ENCODE peak calls at places on chromosomes 11 and 22, in nine cellular contexts. Y, I, N, O, D, J, L, R and X are unnamed samples. For H3K9me3, the result is how much of the 10 kb centered on the place peaks cover.

GRCh38 chr11:124867700-124868099 is 2.5 kb downstream of the ROBO3 start:
- DNase-seq in O (no peak), I (no peak), Y (peak), N (peak), D (no peak), R (no peak), L (peak), J (no peak), X (peak)

GRCh38 chr11:20055312-20055711 is 105.0 kb downstream of the DBX1 start:
- DNase-seq in L (no peak), D (no peak), J (no peak), I (no peak), Y (no peak), N (no peak), O (no peak), R (no peak), X (no peak)

GRCh38 chr11:2135018-2135569 is 4.1 kb downstream of the IGF2 start:
- DNase-seq in D (peak), L (no peak), O (no peak), J (no peak), N (no peak), Y (no peak), I (peak), R (no peak), X (peak)

GRCh38 chr11:58770627-58771457 is 39.1 kb upstream of the GLYAT start:
- DNase-seq in Y (peak), O (no peak), J (peak), N (no peak), D (no peak), I (no peak), R (no peak), L (no peak), X (no peak)

GRCh38 chr22:29224121-29224858 is 18.6 kb downstream of the EMID1 start:
- DNase-seq in D (peak), L (peak), Y (peak), J (no peak), N (no peak), O (no peak), R (no peak), I (no peak), X (no peak)

GRCh38 chr11:64734786-64735761 is 8.9 kb downstream of the RASGRP2 start:
- DNase-seq in J (no peak), O (no peak), L (no peak), R (no peak), I (no peak), N (no peak), Y (no peak), D (no peak), X (no peak)

GRCh38 chr11:43145653-43146052 is 166.1 kb upstream of the API5 start:
- DNase-seq in R (no peak), D (no peak), O (no peak), N (no peak), L (no peak), I (no peak), J (no peak), Y (no peak), X (no peak)

GRCh38 chr11:44886765-44887164 is 63.9 kb downstream of the TP53I11 start:
- DNase-seq in N (no peak), O (no peak), L (no peak), Y (peak), J (no peak), R (no peak), D (no peak), I (no peak), X (no peak)

GRCh38 chr11:68314203-68314885 is 2.0 kb downstream of the LRP5 start:
- DNase-seq in J (no peak), I (no peak), N (no peak), O (no peak), R (no peak), D (no peak), Y (peak), L (peak), X (no peak)

GRCh38 chr11:125141686-125142535 is 22.6 kb upstream of the PKNOX2 start:
- DNase-seq in I (peak), Y (peak), O (no peak), R (peak), D (peak), L (peak), N (peak), J (peak), X (peak)

GRCh38 chr11:2187267-2187707 is 15.7 kb upstream of the TH start:
- DNase-seq in J (no peak), I (no peak), O (no peak), N (no peak), R (no peak), Y (no peak), L (no peak), D (no peak), X (no peak)

GRCh38 chr11:78469905-78470304 is 52.3 kb upstream of the GAB2 start:
- DNase-seq in D (no peak), L (no peak), Y (peak), O (no peak), N (peak), R (no peak), J (no peak), I (no peak), X (no peak)

GRCh38 chr22:46062971-46063631 is 86.1 kb upstream of the WNT7B start:
- DNase-seq in Y (peak), O (no peak), R (no peak), D (peak), L (peak), J (no peak), N (no peak), I (no peak), X (no peak)

GRCh38 chr11:122984186-122985011 is 2.8 kb upstream of the BSX start:
- DNase-seq in O (no peak), L (no peak), R (no peak), J (peak), Y (peak), I (no peak), D (no peak), N (no peak), X (no peak)

GRCh38 chr22:32880061-32880460 is 78.6 kb downstream of the TIMP3 start:
- DNase-seq in N (no peak), Y (no peak), L (no peak), R (no peak), I (no peak), D (no peak), O (no peak), J (no peak), X (no peak)

GRCh38 chr11:72814139-72814830 is at the start of gene ATG16L2:
- DNase-seq in O (peak), L (peak), I (peak), Y (peak), D (peak), R (peak), J (peak), N (peak), X (peak)

GRCh38 chr11:102429691-102430090 is 22.9 kb downstream of the TMEM123 start:
- DNase-seq in O (no peak), D (no peak), L (no peak), J (no peak), N (peak), Y (no peak), R (no peak), I (no peak), X (no peak)

GRCh38 chr22:29211066-29211841 is 5.6 kb downstream of the EMID1 start:
- DNase-seq in R (no peak), O (no peak), N (no peak), D (no peak), L (no peak), I (no peak), J (no peak), Y (peak), X (no peak)

GRCh38 chr22:36770116-36770945 is 5.6 kb downstream of the IFT27 start:
- DNase-seq in O (no peak), I (no peak), D (no peak), R (no peak), Y (peak), J (no peak), N (no peak), L (no peak), X (peak)

GRCh38 chr11:11931461-11932055 is 76.9 kb downstream of the DKK3 start:
- DNase-seq in I (no peak), O (no peak), Y (peak), L (no peak), D (no peak), J (peak), R (peak), N (peak), X (peak)

GRCh38 chr11:64298966-64299846 is 952 bp upstream of the CATSPERZ start:
- DNase-seq in D (peak), L (peak), N (no peak), Y (peak), O (peak), I (peak), R (peak), J (peak), X (no peak)

GRCh38 chr22:27913162-27913741 is 5.8 kb downstream of the PITPNB start:
- DNase-seq in R (no peak), L (no peak), I (no peak), J (no peak), O (no peak), Y (peak), D (no peak), N (peak), X (peak)

GRCh38 chr11:27390959-27391326 is 27.9 kb upstream of the CCDC34 start:
- DNase-seq in J (no peak), N (no peak), L (no peak), I (no peak), O (no peak), R (no peak), Y (no peak), D (no peak), X (no peak)

GRCh38 chr11:108873938-108874337 is 209.1 kb downstream of the DDX10 start:
- DNase-seq in R (no peak), O (no peak), I (no peak), D (no peak), L (no peak), J (no peak), Y (peak), N (no peak), X (no peak)

GRCh38 chr11:125300791-125301218 is 136.3 kb downstream of the PKNOX2 start:
- DNase-seq in Y (peak), D (peak), I (peak), R (no peak), L (no peak), J (peak), O (no peak), N (no peak), X (no peak)

GRCh38 chr11:46361283-46362145 is 14.3 kb downstream of the DGKZ start:
- DNase-seq in N (peak), Y (peak), D (peak), I (peak), L (no peak), O (no peak), J (no peak), R (no peak), X (peak)

GRCh38 chr22:42443240-42444059 is 11.2 kb upstream of the NFAM1 start:
- DNase-seq in R (no peak), L (no peak), I (no peak), Y (no peak), N (peak), O (no peak), J (no peak), D (no peak), X (no peak)

GRCh38 chr11:78228467-78228866 is 39.7 kb downstream of the USP35 start:
- DNase-seq in N (peak), I (no peak), R (no peak), Y (no peak), J (peak), D (no peak), L (no peak), O (no peak), X (no peak)

GRCh38 chr22:22896601-22897000 is 9.0 kb downstream of the IGLL5 start:
- DNase-seq in L (no peak), Y (peak), I (no peak), N (no peak), D (peak), J (no peak), R (no peak), O (no peak), X (no peak)

GRCh38 chr11:6611092-6612007 is 666 bp downstream of the TAF10 start:
- DNase-seq in L (no peak), I (peak), Y (no peak), D (peak), N (peak), O (peak), R (peak), J (peak), X (no peak)

GRCh38 chr11:68763181-68763721 is 11.9 kb upstream of the TESMIN start:
- DNase-seq in L (no peak), R (no peak), N (no peak), I (no peak), J (peak), Y (no peak), D (no peak), O (no peak), X (no peak)

GRCh38 chr11:13440100-13440855 is 22.7 kb downstream of the BTBD10 start:
- DNase-seq in O (no peak), L (no peak), R (peak), J (no peak), I (no peak), Y (peak), N (no peak), D (peak), X (peak)

GRCh38 chr22:36911887-36912661 is 1.4 kb upstream of the CSF2RB start:
- DNase-seq in J (peak), I (no peak), D (no peak), N (no peak), Y (peak), L (no peak), O (no peak), R (no peak), X (no peak)

GRCh38 chr22:49104434-49104833 is 723.2 kb downstream of the BRD1 start:
- DNase-seq in R (no peak), O (no peak), N (no peak), L (no peak), I (no peak), D (no peak), J (no peak), Y (peak), X (no peak)

GRCh38 chr11:120446802-120447201 is 64.7 kb upstream of the GRIK4 start:
- DNase-seq in O (no peak), J (no peak), N (no peak), Y (no peak), R (peak), D (no peak), L (no peak), I (no peak), X (no peak)

GRCh38 chr11:61888590-61888989 is 2.8 kb downstream of the FADS3 start:
- DNase-seq in N (no peak), Y (no peak), I (no peak), J (no peak), L (no peak), D (no peak), R (no peak), O (no peak), X (no peak)

GRCh38 chr11:61892085-61892370 is 683 bp upstream of the FADS3 start:
- DNase-seq in R (no peak), N (peak), L (no peak), O (no peak), I (no peak), D (no peak), Y (no peak), J (no peak), X (no peak)

GRCh38 chr11:61891331-61892084 is at the start of gene FADS3:
- DNase-seq in O (peak), L (peak), R (peak), I (peak), N (peak), D (peak), J (peak), Y (peak), X (peak)

GRCh38 chr11:61889831-61890230 is 1.5 kb downstream of the FADS3 start:
- DNase-seq in I (no peak), N (no peak), L (no peak), J (no peak), R (no peak), O (no peak), Y (no peak), D (no peak), X (no peak)

DNA sequence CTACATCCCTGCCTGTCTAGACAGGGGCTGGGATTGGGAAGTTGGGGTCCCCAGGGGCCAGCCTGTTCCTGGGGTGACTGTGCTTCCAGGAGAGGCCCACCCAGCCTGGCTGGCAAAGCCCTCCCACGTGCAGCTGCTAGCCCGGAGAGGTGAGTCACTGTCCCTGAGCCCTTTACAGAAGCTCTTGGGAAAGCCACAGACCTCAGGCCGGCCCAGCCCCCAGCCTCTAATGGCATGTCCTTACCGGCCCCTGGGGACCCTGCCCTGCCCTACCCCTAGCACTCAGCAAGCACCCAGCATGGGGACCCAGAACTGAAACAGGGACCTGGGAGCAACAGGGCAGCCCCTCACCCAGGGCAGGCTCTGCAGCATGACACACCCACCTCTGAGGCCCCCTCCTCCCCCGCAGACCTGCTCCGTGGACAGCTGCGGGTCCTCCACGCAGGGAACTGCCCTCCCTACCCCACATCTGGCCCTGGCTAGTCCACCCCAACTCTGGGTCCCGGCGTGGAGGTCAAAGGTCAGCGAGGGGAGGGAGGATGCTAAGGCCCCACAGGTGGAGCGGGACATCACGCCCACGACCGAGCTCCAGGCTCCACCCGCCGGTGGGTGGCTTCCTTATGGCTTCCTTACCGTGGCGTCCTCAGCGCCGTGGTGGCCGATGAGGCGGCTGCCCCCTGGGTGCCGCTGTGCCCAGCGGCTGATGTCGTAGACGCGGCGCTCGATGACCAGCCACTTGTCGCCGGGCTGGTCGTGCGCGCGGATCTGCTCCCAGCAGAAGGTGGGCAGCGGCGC is 612 bp downstream of the FADS3 start:
- DNase-seq in L (peak), Y (peak), O (peak), J (peak), N (peak), I (peak), D (peak), R (peak), X (peak)
- TF ChIP-seq CTCF in L (no peak), Y (no peak), O (no peak), J (peak), N (peak), I (peak), D (no peak), R (no peak), X (no peak)

GRCh38 chr11:134531331-134532135 is 119.5 kb upstream of the B3GAT1 start:
- DNase-seq in D (peak), O (no peak), N (no peak), L (peak), J (no peak), R (peak), I (peak), Y (peak), X (no peak)

GRCh38 chr11:134533511-134533910 is 121.5 kb upstream of the B3GAT1 start:
- DNase-seq in J (no peak), I (no peak), N (no peak), L (no peak), D (no peak), O (peak), Y (no peak), R (peak), X (no peak)

GRCh38 chr11:134530826-134531225 is 118.8 kb upstream of the B3GAT1 start:
- DNase-seq in N (no peak), I (no peak), J (no peak), D (no peak), O (peak), R (peak), Y (peak), L (no peak), X (no peak)

GRCh38 chr11:134532921-134533421 is 120.9 kb upstream of the B3GAT1 start:
- DNase-seq in N (no peak), L (no peak), R (peak), I (no peak), J (no peak), D (peak), O (peak), Y (peak), X (no peak)

GRCh38 chr11:134532176-134532920 is 120.3 kb upstream of the B3GAT1 start:
- DNase-seq in I (no peak), D (peak), L (no peak), Y (no peak), N (no peak), O (peak), J (no peak), R (peak), X (no peak)
- H3K9me3 ChIP-seq in I (under half), D (under half), L (under half), Y (under half), N (under half), O (under half), J (under half), R (under half), X (under half)

DNA sequence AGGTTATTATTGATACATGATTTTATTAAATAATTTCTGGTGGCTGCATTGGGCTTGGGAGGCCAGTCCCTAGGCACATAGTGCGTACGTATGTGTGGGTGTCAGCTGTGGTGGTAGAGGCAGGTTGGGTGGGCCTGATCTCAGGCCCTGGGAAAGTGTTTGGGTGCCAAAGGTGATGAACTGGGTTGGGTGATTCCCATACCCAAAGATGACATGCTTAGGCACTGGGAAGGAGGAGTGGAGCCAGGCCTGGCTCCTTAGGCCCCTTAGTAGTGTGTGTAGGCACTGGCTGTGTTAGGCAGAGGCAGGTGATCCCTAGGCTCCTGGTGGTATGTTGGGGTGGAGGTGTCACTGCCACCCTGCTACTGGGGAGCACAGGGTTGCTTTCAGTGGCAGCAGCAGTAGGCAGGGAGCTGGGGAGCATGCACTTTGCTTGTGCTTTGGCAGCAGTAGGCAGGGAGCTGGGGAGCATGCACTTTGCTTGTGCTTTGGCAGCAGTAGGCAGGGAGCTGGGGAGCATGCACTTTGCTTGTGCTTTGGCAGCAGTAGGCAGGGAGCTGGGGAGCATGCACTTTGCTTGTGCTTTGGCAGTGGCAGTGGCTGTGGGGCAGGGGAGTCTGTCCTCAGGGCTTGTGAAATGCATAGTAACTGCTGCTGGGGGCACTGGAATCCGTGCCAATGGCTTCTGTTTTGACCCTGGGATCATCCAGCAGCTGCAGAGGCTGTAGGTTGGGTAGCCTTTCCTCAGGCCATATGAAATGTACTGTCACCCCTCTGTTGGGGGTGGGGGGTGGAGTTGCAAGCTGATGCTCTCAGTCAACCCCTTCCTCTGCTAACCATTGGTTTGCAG is 84.4 kb downstream of the RRM1 start:
- DNase-seq in O (no peak), D (no peak), N (no peak), J (no peak), Y (peak), R (no peak), I (no peak), L (no peak), X (no peak)
- TF ChIP-seq CTCF in O (no peak), D (no peak), N (no peak), J (no peak), Y (no peak), R (no peak), I (no peak), L (no peak), X (no peak)

GRCh38 chr22:47408409-47408808 is 646.0 kb downstream of the TBC1D22A start:
- DNase-seq in D (no peak), J (no peak), R (no peak), O (no peak), Y (no peak), N (no peak), I (no peak), L (no peak), X (no peak)

GRCh38 chr22:47406896-47407295 is 644.4 kb downstream of the TBC1D22A start:
- DNase-seq in I (no peak), Y (no peak), J (no peak), O (no peak), R (no peak), D (no peak), L (no peak), N (no peak), X (no peak)

GRCh38 chr22:47407626-47408025 is 645.2 kb downstream of the TBC1D22A start:
- DNase-seq in N (no peak), I (no peak), R (no peak), O (no peak), Y (no peak), L (no peak), D (no peak), J (no peak), X (no peak)

GRCh38 chr22:47402876-47403525 is 640.6 kb downstream of the TBC1D22A start:
- DNase-seq in L (no peak), Y (peak), I (no peak), O (no peak), N (no peak), J (no peak), D (no peak), R (no peak), X (no peak)

GRCh38 chr22:47406180-47406723 is 643.8 kb downstream of the TBC1D22A start:
- DNase-seq in D (no peak), J (no peak), O (no peak), I (no peak), N (no peak), Y (peak), L (no peak), R (no peak), X (no peak)
- H3K9me3 ChIP-seq in D (under half), J (under half), O (under half), I (under half), N (under half), Y (under half), L (under half), R (under half), X (under half)

GRCh38 chr11:56624661-56625110 is 10.0 kb upstream of the OR5M1 start:
- DNase-seq in D (no peak), I (no peak), L (no peak), Y (peak), N (peak), O (no peak), R (peak), J (peak), X (peak)
- TF ChIP-seq CTCF in D (peak), I (peak), L (peak), Y (peak), N (peak), O (no peak), R (no peak), J (peak), X (peak)